ENCODE peak calls at places on chromosomes 6 and 20, in five cellular contexts. S is pancreas, M is astrocyte of the spinal cord, T is PC-9, U is body of pancreas. F is an unnamed sample.

GRCh38 chr20:51275181-51275580 is 252.3 kb upstream of the KCNG1 start:
- DNase-seq in S (no peak), T (no peak), U (no peak), M (no peak), F (no peak)

GRCh38 chr6:14922306-14922705 is 323.6 kb upstream of the JARID2 start:
- DNase-seq in T (no peak), U (no peak), M (peak; percentile 40), S (no peak), F (no peak)

GRCh38 chr20:47274449-47275108 is 81.9 kb downstream of the ZMYND8 start:
- DNase-seq in U (no peak), T (peak; percentile 86), M (peak; percentile 97), S (no peak), F (no peak)

GRCh38 chr20:63032861-63033634 is 26.3 kb upstream of the BHLHE23 start:
- DNase-seq in M (no peak), T (no peak), S (no peak), U (no peak), F (peak; percentile 44)

GRCh38 chr6:5111626-5112025 is 26.5 kb downstream of the PPP1R3G start:
- DNase-seq in S (no peak), T (no peak), U (no peak), M (no peak), F (no peak)

GRCh38 chr6:116954938-116955337 is 77.9 kb downstream of the RFX6 start:
- DNase-seq in M (no peak), U (peak; percentile 21), T (no peak), S (peak; percentile 9), F (peak; percentile 41)

GRCh38 chr20:50680106-50680960 is 11.0 kb downstream of the RIPOR3 start:
- DNase-seq in M (peak; percentile 54), U (peak; percentile 71), S (peak; percentile 76), T (peak; percentile 86), F (peak; percentile 90)

GRCh38 chr20:46419882-46420281 is 13.5 kb upstream of the ELMO2 start:
- DNase-seq in U (no peak), S (no peak), T (no peak), M (no peak), F (no peak)

GRCh38 chr6:4637691-4638433 is 138.3 kb upstream of the CDYL start:
- DNase-seq in U (no peak), S (no peak), M (peak; percentile 82), T (no peak), F (no peak)

GRCh38 chr6:37696841-37697735 is 595 bp downstream of the MDGA1 start:
- DNase-seq in T (no peak), M (peak; percentile 22), S (peak; percentile 35), U (no peak), F (no peak)

GRCh38 chr6:108728826-108729225 is 119.4 kb upstream of the ARMC2 start:
- DNase-seq in T (peak; percentile 18), S (no peak), M (no peak), U (no peak), F (peak; percentile 77)

GRCh38 chr20:19975901-19976300 is 41.3 kb upstream of the NAA20 start:
- DNase-seq in M (peak; percentile 37), S (peak; percentile 48), U (peak; percentile 54), T (no peak), F (no peak)

GRCh38 chr6:111503194-111503593 is 20.2 kb upstream of the REV3L start:
- DNase-seq in T (no peak), S (no peak), M (peak; percentile 70), U (no peak), F (no peak)

GRCh38 chr20:19981091-19981490 is 36.1 kb upstream of the NAA20 start:
- DNase-seq in M (peak; percentile 42), S (no peak), T (peak; percentile 61), U (no peak), F (no peak)

GRCh38 chr6:170113141-170113540 is 177.7 kb downstream of the DLL1 start:
- DNase-seq in T (no peak), U (no peak), M (no peak), S (no peak), F (no peak)

GRCh38 chr6:144689503-144690040 is 404.4 kb downstream of the UTRN start:
- DNase-seq in T (no peak), U (no peak), S (no peak), M (no peak), F (no peak)

GRCh38 chr20:25077610-25078169 is 4.3 kb downstream of the VSX1 start:
- DNase-seq in U (peak; percentile 11), M (no peak), T (peak; percentile 45), S (no peak), F (no peak)

GRCh38 chr20:57785720-57786119 is 75.9 kb upstream of the PMEPA1 start:
- DNase-seq in M (no peak), S (no peak), T (no peak), U (no peak), F (no peak)

GRCh38 chr6:40715501-40716403 is 128.6 kb upstream of the LRFN2 start:
- DNase-seq in M (no peak), T (no peak), U (no peak), S (no peak), F (no peak)

GRCh38 chr6:127436578-127437110 is 22.5 kb downstream of the KIAA0408 start:
- DNase-seq in S (no peak), M (no peak), U (no peak), T (no peak), F (no peak)

GRCh38 chr6:42436825-42437224 is 14.9 kb downstream of the TRERF1 start:
- DNase-seq in M (peak; percentile 14), T (no peak), U (no peak), S (no peak), F (no peak)

GRCh38 chr20:61956396-61957342 is 109.0 kb downstream of the TAF4 start:
- DNase-seq in T (no peak), S (no peak), U (peak; percentile 41), M (peak; percentile 36), F (peak; percentile 67)

GRCh38 chr20:58898629-58899028 is 46.1 kb downstream of the GNAS start:
- DNase-seq in U (no peak), T (no peak), S (no peak), M (no peak), F (peak; percentile 25)

GRCh38 chr6:144131248-144131709 is 19.0 kb upstream of the STX11 start:
- DNase-seq in U (no peak), S (no peak), M (peak; percentile 65), T (peak; percentile 80), F (no peak)

GRCh38 chr6:104829183-104829958 is 30.3 kb downstream of the HACE1 start:
- DNase-seq in M (no peak), U (no peak), T (no peak), S (no peak), F (no peak)

GRCh38 chr6:125231133-125231532 is 70.6 kb downstream of the HDDC2 start:
- DNase-seq in M (no peak), U (no peak), T (no peak), S (no peak), F (no peak)

GRCh38 chr6:111911428-111911827 is 38.2 kb upstream of the FYN start:
- DNase-seq in T (no peak), S (no peak), U (no peak), M (no peak), F (no peak)

GRCh38 chr20:50304501-50304856 is 113.8 kb downstream of the CEBPB start:
- DNase-seq in S (no peak), U (no peak), M (peak; percentile 50), T (no peak), F (no peak)

GRCh38 chr6:43016166-43016915 is 2.3 kb downstream of the KLHDC3 start:
- DNase-seq in T (no peak), U (no peak), S (no peak), M (no peak), F (no peak)

GRCh38 chr20:24769878-24770627 is 179.0 kb upstream of the CST7 start:
- DNase-seq in S (no peak), T (no peak), M (no peak), U (peak; percentile 5), F (no peak)

DNA sequence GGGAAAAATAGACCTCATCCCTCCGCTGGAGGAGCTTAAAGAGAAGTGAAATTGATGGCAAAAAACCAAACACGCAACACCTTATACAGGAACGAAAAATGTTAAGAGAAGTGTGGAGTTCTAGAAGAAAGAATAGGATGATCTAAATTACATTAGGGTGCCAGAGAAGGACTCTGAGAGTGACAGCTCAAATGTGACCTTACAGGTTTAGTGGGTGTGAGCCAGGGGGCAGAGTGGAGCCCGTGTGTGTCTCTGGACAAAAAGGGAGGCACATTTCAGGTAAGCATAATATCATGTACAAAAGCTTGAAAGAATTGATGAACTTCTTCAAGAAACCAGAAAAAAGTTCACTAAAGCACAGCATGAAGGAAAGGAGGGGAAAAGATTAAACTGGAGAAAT is 20.8 kb downstream of the HLA-DRA start:
- DNase-seq in U (no peak), T (no peak), S (no peak), M (no peak), F (no peak)
- TF ChIP-seq CTCF in U (no peak), T (no peak), S (no peak), M (no peak), F (no peak)

DNA sequence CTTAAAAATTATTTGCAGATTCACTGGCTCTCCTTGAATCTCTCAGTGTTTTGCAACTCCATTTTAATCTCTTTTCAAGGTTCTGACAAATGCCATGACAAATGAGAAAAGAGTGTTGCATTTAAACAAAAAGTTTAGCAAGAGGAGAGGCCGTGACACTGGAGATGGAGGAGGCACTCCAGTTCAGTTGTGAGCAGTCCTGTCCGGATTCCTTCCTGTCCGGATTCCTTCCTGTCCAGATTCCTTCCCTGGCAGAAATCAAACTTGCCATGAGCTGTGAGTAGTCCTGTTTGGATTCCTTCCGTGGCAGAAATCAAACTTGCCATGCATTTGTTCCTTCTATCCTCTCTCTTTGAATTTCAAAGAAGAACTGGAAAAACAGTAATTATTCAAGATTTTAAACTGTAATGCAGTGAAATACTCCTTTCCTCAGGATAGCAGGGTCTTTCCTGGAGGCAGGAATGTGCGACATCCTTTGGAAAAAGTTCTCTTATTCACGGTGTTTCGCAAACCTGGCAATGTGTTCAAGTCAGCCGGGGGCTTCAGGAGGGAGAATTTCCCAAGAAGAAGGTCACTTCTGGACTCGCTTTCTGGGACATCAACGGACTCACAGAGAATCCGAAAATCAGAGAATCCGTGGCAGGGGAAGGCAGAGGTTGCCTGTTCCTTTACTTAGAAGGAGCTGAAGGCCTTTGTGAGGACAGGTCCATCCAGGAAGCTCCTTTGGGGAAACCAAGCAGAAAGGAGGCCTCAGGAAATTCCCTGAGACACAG is 48.7 kb upstream of the DACT2 start:
- DNase-seq in T (no peak), M (no peak), S (no peak), U (no peak), F (no peak)
- TF ChIP-seq CTCF in T (no peak), M (no peak), S (no peak), U (no peak), F (no peak)

GRCh38 chr6:131949909-131950766 is 1.0 kb downstream of the CCN2 start:
- DNase-seq in S (peak; percentile 76), T (no peak), U (peak; percentile 67), M (peak; percentile 92), F (peak; percentile 77)
- TF ChIP-seq CTCF in S (no peak), T (no peak), U (peak; percentile 63), M (peak; percentile 64), F (peak; percentile 47)

DNA sequence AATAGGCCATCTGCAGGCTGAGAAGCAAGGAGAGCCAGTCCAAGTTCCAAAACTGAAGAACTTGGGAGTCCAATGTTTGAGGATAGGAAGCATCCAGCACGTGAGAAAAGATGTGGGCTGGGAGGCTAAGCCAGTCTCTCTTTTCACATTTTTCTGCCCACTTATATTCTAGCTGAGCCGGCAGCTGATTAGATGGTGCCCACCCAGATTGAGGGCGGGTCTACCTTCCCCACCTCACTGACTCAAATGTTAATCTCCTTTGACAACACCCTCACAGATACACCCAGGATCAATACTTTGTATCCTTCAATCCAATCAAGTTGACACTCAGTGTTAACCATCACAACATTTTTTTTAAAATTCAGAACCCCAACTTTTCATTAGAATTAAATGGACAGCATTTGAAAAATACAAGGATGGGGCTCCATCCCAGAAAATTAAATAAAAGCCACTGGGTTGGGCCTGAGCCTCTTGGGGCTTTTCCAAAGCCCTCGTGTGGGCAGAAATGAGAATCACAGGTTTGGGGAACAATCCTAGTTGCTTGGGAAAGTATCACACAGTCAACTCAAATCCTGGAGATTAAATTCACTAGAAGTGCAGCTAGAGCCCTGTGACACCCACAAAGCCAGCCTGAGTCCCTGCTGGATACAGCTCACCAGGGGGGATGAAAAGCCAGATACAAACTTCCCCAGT is 2.2 kb downstream of the CLDN20 start:
- DNase-seq in S (no peak), T (no peak), M (no peak), U (no peak), F (no peak)
- TF ChIP-seq CTCF in S (no peak), T (no peak), M (peak; percentile 10), U (no peak), F (no peak)